ENCODE peak calls at places on chromosome 6, in eight cellular contexts. Z, Y, C, S, U, E, K and W are unnamed samples.

GRCh38 chr6:161836643-161837448 is 563.0 kb upstream of the AGPAT4 start:
- DNase-seq in Z (no peak), Y (no peak), C (no peak), S (no peak), U (no peak), E (peak), K (no peak), W (no peak)

GRCh38 chr6:139577991-139578604 is 203.7 kb upstream of the CITED2 start:
- DNase-seq in Z (peak), Y (no peak), C (no peak), S (no peak), U (no peak), E (no peak), K (no peak), W (no peak)

GRCh38 chr6:17881085-17881883 is 106.2 kb downstream of the KIF13A start:
- DNase-seq in Z (no peak), Y (no peak), C (no peak), S (no peak), U (no peak), E (no peak), K (no peak), W (no peak)

GRCh38 chr6:52157301-52157930 is 28.8 kb upstream of the IL17A start:
- DNase-seq in Z (peak), Y (no peak), C (no peak), S (no peak), U (no peak), E (no peak), K (no peak), W (no peak)

GRCh38 chr6:15430947-15431405 is 185.1 kb downstream of the JARID2 start:
- DNase-seq in Z (no peak), Y (no peak), C (no peak), S (no peak), U (no peak), E (no peak), K (no peak), W (no peak)

GRCh38 chr6:107460074-107460631 is 789 bp upstream of the PDSS2 start:
- DNase-seq in Z (no peak), Y (no peak), C (no peak), S (no peak), U (no peak), E (peak), K (no peak), W (no peak)

GRCh38 chr6:113495521-113495920 is 361.6 kb upstream of the MARCKS start:
- DNase-seq in Z (peak), Y (no peak), C (no peak), S (no peak), U (no peak), E (no peak), K (no peak), W (no peak)

GRCh38 chr6:21556968-21557721 is 36.4 kb upstream of the SOX4 start:
- DNase-seq in Z (peak), Y (no peak), C (no peak), S (no peak), U (no peak), E (no peak), K (no peak), W (no peak)